ENCODE peak calls at places on chromosomes 4 and X, in four cellular contexts. N is hepatic stellate cell, W is ovary, U is EL. T is an unnamed sample.

GRCh38 chr4:20311863-20312262 is 60.2 kb downstream of the SLIT2 start:
- DNase-seq in W (no peak), N (no peak), U (no peak), T (no peak)

GRCh38 chr4:128812360-128812958 is 3.0 kb downstream of the JADE1 start:
- DNase-seq in N (peak), U (peak), W (no peak), T (no peak)

GRCh38 chr4:97911236-97911906 is 231.9 kb downstream of the STPG2 start:
- DNase-seq in W (no peak), U (no peak), N (no peak), T (no peak)

GRCh38 chr4:26127851-26128337 is 192.9 kb upstream of the RBPJ start:
- DNase-seq in W (no peak), U (no peak), N (no peak), T (peak)

GRCh38 chr4:32140636-32141035 is 1420.5 kb downstream of the PCDH7 start:
- DNase-seq in N (no peak), U (no peak), W (no peak), T (no peak)

GRCh38 chr4:55386073-55386472 is 9.7 kb upstream of the TMEM165 start:
- DNase-seq in N (no peak), U (peak), W (no peak), T (no peak)

GRCh38 chrX:132219343-132219768 is at the start of gene RAP2C:
- DNase-seq in W (peak), N (peak), U (peak), T (peak)

GRCh38 chrX:33133320-33133719 is 78.0 kb downstream of the DMD start:
- DNase-seq in U (no peak), W (no peak), N (no peak), T (no peak)

GRCh38 chr4:1540601-1541375 is 134.5 kb upstream of the NKX1-1 start:
- DNase-seq in N (no peak), U (no peak), W (peak), T (no peak)

GRCh38 chr4:150518559-150518958 is 63.4 kb upstream of the MAB21L2 start:
- DNase-seq in U (peak), W (no peak), N (no peak), T (no peak)

GRCh38 chr4:33149658-33150057 is 2429.5 kb downstream of the PCDH7 start:
- DNase-seq in U (no peak), N (no peak), W (no peak), T (no peak)

GRCh38 chrX:49230500-49231232 is 2.5 kb downstream of the CACNA1F start:
- DNase-seq in W (no peak), U (no peak), N (peak), T (peak)

GRCh38 chr4:57373971-57374370 is 263.8 kb upstream of the IGFBP7 start:
- DNase-seq in W (no peak), U (peak), N (no peak), T (no peak)

GRCh38 chr4:85372986-85373385 is 102.0 kb upstream of the ARHGAP24 start:
- DNase-seq in N (no peak), W (no peak), U (no peak), T (no peak)

GRCh38 chrX:53684415-53685192 is 1.9 kb downstream of the HUWE1 start:
- DNase-seq in U (no peak), W (no peak), N (no peak), T (no peak)